ENCODE peak calls at places on chromosomes 3 and 15, in five cellular contexts. B is uterus, O is tibial artery, I is body of pancreas, J is lower leg skin. D is an unnamed sample.

GRCh38 chr3:117695321-117695720 is 985.7 kb downstream of the TUSC7 start:
- DNase-seq in B (no peak), O (no peak), I (no peak), J (no peak), D (no peak)

GRCh38 chr15:91965501-91966180 is 112.1 kb downstream of the SLCO3A1 start:
- DNase-seq in B (no peak), O (peak), I (no peak), J (no peak), D (no peak)

GRCh38 chr15:99344639-99345038 is 93.4 kb downstream of the LRRC28 start:
- DNase-seq in B (no peak), O (no peak), I (no peak), J (no peak), D (no peak)

GRCh38 chr3:42503251-42503924 is 945 bp downstream of the VIPR1 start:
- DNase-seq in B (peak), O (no peak), I (no peak), J (peak), D (peak)

GRCh38 chr15:67931861-67932260 is 92.0 kb upstream of the RNU6-1 start:
- DNase-seq in B (no peak), O (no peak), I (no peak), J (no peak), D (no peak)

GRCh38 chr3:90091557-90091956 is 984.1 kb downstream of the EPHA3 start:
- DNase-seq in B (no peak), O (no peak), I (no peak), J (no peak), D (no peak)

GRCh38 chr3:140223631-140224030 is 288.6 kb downstream of the CLSTN2 start:
- DNase-seq in B (no peak), O (no peak), I (no peak), J (no peak), D (no peak)

GRCh38 chr3:100535610-100535943 is 43.2 kb downstream of the TMEM45A start:
- DNase-seq in B (no peak), O (no peak), I (no peak), J (no peak), D (no peak)

GRCh38 chr15:83850846-83851245 is 196.9 kb downstream of the ADAMTSL3 start:
- DNase-seq in B (no peak), O (no peak), I (no peak), J (no peak), D (no peak)

GRCh38 chr3:184334470-184335158 is 2.8 kb upstream of the FAM131A start:
- DNase-seq in B (no peak), O (no peak), I (no peak), J (no peak), D (no peak)

GRCh38 chr3:128573707-128574162 is 76.9 kb downstream of the RPN1 start:
- DNase-seq in B (no peak), O (no peak), I (no peak), J (peak), D (no peak)

GRCh38 chr3:128572013-128572412 is 78.6 kb downstream of the RPN1 start:
- DNase-seq in B (no peak), O (no peak), I (no peak), J (no peak), D (no peak)

GRCh38 chr3:128573160-128573559 is 77.5 kb downstream of the RPN1 start:
- DNase-seq in B (no peak), O (no peak), I (no peak), J (no peak), D (no peak)

GRCh38 chr3:128569756-128570155 is 76.8 kb upstream of the GATA2 start:
- DNase-seq in B (no peak), O (no peak), I (no peak), J (no peak), D (no peak)

DNA sequence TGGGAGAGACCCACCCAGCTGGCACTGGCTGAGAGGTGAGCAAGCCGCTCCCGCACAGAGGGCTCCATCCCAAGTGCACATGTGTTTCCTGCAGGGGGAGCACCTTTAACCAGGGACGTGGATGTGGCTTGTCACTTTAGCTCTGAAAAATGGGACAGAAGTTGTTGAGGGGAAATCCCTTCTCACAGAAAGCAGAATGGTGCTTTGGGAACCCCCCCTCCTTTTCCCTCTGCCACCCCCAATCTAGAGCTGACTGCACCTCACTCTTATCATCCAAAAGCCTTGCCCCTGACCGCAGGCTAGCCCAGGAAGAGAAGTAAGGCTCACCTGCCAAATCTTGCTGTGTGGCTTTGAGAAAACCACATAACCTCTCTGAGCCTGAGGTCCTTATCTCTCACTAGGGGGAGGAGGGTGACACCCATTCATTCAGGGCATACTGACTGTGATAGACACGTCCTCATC is 77.9 kb downstream of the RPN1 start:
- DNase-seq in B (no peak), O (no peak), I (no peak), J (no peak), D (no peak)
- TF ChIP-seq CTCF in B (no peak), O (no peak), I (no peak), J (no peak), D (no peak)

GRCh38 chr15:89406756-89407650 is 72.4 kb upstream of the POLG start:
- DNase-seq in B (no peak), O (no peak), I (no peak), J (no peak), D (no peak)
- TF ChIP-seq CTCF in B (no peak), O (no peak), I (no peak), J (no peak), D (no peak)

DNA sequence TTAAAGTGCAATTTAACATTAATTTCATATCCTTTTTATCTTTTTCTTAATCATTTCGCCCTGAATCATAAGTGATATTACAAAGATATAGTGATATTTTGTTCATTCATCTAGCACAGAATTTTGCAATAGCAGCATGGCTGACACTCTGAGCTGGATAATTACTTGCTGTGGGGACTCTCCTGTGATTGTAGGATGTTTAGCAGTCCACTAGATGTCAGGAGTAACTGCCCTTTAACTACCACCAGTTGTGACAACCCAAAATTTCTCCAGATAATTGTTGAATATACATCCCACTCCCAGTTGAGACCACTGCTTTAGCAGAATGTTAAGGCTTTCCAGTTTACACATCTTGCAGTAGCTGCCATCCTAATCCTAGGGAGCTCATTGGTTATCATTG is 196.8 kb upstream of the MBNL1 start:
- DNase-seq in B (no peak), O (no peak), I (no peak), J (no peak), D (no peak)
- TF ChIP-seq CTCF in B (peak), O (peak), I (peak), J (no peak), D (no peak)

GRCh38 chr15:60235951-60236710 is 161.7 kb downstream of the ANXA2 start:
- DNase-seq in B (no peak), O (no peak), I (no peak), J (no peak), D (no peak)
- TF ChIP-seq CTCF in B (no peak), O (no peak), I (no peak), J (no peak), D (no peak)

DNA sequence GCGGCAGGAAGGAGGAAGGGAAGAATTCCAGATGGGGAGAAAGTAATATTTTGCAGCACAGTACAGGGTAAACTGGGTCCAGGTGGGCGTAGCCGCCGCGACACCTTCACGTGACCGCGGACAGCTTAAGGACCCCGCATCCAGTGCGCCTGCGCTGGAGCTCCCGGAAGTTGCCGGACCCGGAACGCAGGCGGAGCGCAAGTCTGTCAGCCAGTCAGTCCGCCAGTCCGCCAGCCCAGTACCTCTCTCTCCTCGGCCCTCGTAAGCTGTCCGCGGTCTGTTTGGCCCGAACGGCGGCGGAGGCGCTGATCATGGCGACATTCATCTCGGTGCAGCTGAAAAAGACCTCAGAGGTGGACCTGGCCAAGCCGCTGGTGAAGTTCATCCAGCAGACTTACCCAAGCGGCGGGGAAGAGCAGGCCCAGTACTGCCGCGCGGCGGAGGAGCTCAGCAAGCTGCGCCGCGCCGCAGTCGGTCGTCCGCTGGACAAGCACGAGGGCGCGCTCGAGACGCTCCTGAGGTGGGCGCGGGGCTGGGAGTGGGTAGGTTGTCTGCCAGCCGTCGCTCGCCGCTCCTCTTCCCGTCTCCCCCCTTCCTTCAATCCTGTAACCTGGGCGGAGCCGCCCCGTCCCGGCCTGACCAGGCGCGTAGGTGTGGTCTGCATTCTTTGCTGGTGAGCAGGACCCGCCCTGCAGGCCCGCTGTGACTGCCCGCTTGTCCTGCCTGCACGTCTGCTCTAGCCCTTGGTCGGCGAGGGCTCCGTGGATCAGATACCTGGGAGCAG is at the start of gene PDCD6IP:
- DNase-seq in B (peak), O (peak), I (peak), J (peak), D (peak)
- TF ChIP-seq CTCF in B (no peak), O (peak), I (peak), J (no peak), D (peak)

GRCh38 chr3:158308533-158308932 is 198.6 kb downstream of the RSRC1 start:
- DNase-seq in B (no peak), O (no peak), I (no peak), J (no peak), D (no peak)

GRCh38 chr3:158314426-158315357 is 204.8 kb downstream of the RSRC1 start:
- DNase-seq in B (no peak), O (no peak), I (no peak), J (no peak), D (no peak)

GRCh38 chr3:158312560-158313141 is 202.8 kb downstream of the RSRC1 start:
- DNase-seq in B (no peak), O (no peak), I (no peak), J (no peak), D (no peak)

GRCh38 chr3:158313344-158313927 is 203.5 kb downstream of the RSRC1 start:
- DNase-seq in B (no peak), O (no peak), I (no peak), J (no peak), D (no peak)
- TF ChIP-seq CTCF in B (no peak), O (no peak), I (no peak), J (no peak), D (no peak)

DNA sequence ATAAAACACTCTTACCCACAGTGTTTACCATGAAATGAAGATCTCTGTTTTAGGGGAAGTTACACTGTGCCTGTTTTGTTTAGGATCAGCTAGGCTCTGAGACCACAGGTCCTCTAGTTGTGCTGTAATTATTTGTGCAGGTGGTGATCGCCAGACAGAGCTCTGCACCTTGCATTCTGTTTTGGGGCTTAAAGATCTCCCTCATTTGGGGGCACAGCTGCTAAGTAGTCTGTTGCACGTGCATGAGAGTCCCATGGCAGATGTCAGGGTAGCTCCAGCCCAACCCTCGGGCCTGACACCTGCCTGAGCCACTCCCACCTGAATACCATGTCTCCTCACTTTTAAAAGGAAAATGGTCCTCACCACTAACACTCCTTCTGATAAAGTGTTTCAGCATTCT is 12.4 kb downstream of the C3orf20 start:
- DNase-seq in B (no peak), O (no peak), I (no peak), J (no peak), D (no peak)
- TF ChIP-seq CTCF in B (no peak), O (no peak), I (no peak), J (no peak), D (no peak)

DNA sequence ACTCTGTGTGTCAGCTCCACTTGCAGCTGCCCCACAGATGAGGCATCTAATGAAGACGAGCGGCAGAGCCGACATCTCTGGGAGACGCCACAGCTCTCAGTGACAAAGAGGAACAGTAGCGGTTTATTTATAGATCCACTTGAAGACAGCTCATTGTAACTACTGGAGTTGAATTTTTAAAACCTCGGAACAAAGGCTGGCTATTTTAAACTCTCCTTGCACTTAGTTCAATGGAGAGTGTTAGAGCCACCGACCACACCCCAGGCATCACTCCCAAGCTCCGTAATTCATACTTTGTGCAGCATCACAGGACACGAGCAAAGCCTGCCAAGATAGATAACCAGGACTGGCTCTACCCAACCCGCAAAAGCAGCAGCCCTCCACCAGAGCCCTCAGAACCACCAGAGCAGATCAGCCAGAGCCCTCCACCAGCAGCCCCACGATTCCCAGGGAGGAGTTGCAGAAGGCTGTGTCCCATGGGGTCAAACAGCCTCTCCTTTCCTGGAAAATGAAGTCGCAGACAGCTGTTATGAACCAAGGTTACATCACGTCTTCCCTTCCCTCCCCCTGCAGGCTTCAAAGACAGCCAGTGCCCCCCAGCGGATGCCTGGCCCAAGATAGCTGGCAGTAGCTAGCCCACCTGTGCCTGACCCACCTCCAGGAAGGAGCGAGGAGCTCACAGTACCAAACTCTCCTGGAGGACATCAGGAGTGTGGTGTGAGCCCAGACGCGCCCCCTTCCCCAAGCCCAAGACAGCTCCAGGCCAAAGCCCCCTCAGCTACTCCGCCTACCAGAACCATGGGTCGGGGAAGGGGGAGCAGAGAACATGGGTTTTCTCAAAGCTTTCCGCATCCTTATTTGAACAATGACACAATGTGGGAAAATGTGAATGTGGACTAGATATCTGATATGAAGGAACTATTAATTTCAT is 45.7 kb downstream of the POC1A start:
- DNase-seq in B (peak), O (no peak), I (no peak), J (no peak), D (no peak)
- TF ChIP-seq CTCF in B (peak), O (no peak), I (no peak), J (no peak), D (no peak)

GRCh38 chr3:66418432-66419052 is 82.3 kb downstream of the LRIG1 start:
- DNase-seq in B (no peak), O (peak), I (peak), J (no peak), D (peak)
- TF ChIP-seq CTCF in B (no peak), O (peak), I (peak), J (no peak), D (peak)

GRCh38 chr3:134663646-134664456 is 13.0 kb upstream of the KY start:
- DNase-seq in B (no peak), O (no peak), I (no peak), J (peak), D (no peak)
- TF ChIP-seq CTCF in B (no peak), O (no peak), I (no peak), J (no peak), D (no peak)

D was measured in breast epithelium.